ENCODE peak calls at places on chromosomes 12 and 14, in eight cellular contexts. J is tibial nerve, N is astrocyte, T is heart left ventricle, Z is Peyer's patch, Q is GM23338, E is right atrium auricular region, G is GM23248. B is an unnamed sample. For H3K36me3, H3K27me3 and H3K4me1, the result is how much of the 10 kb centered on the place peaks cover.

GRCh38 chr12:131850856-131851559 is 22.8 kb downstream of the MMP17 start:
- DNase-seq in Z (no peak), N (no peak), J (no peak), G (no peak), E (no peak), Q (no peak), T (peak), B (no peak)

GRCh38 chr12:12722351-12723146 is 5.4 kb downstream of the CDKN1B start:
- DNase-seq in E (no peak), J (no peak), T (no peak), Q (no peak), Z (no peak), G (peak), N (peak), B (no peak)

GRCh38 chr12:41108032-41108431 is 80.1 kb upstream of the PDZRN4 start:
- DNase-seq in Z (no peak), E (no peak), T (no peak), Q (no peak), N (no peak), J (peak), G (no peak), B (no peak)

GRCh38 chr12:32499048-32499447 is 99.7 kb downstream of the FGD4 start:
- DNase-seq in T (no peak), J (no peak), G (peak), E (no peak), Q (no peak), N (no peak), Z (no peak), B (no peak)

GRCh38 chr12:52168019-52168717 is 23.6 kb downstream of the KRT80 start:
- DNase-seq in E (no peak), T (peak), Z (no peak), J (no peak), N (no peak), Q (no peak), G (peak), B (no peak)

GRCh38 chr12:52258335-52258901 is 16.0 kb upstream of the KRT86 start:
- DNase-seq in Z (no peak), Q (peak), G (peak), T (no peak), J (no peak), N (no peak), E (no peak), B (peak)

GRCh38 chr14:68386950-68387779 is 405.7 kb downstream of the ZFP36L1 start:
- DNase-seq in G (no peak), T (no peak), N (peak), E (no peak), Z (no peak), J (no peak), Q (no peak), B (no peak)

GRCh38 chr12:116200812-116201211 is 76.7 kb downstream of the MED13L start:
- DNase-seq in Q (no peak), E (no peak), N (peak), Z (no peak), T (no peak), J (no peak), G (peak), B (no peak)

GRCh38 chr12:16563519-16563918 is 42.4 kb downstream of the LMO3 start:
- DNase-seq in T (no peak), N (no peak), G (no peak), E (no peak), Q (no peak), Z (no peak), J (no peak), B (no peak)

GRCh38 chr12:57803317-57803893 is 15.1 kb downstream of the AVIL start:
- DNase-seq in J (no peak), N (no peak), Z (no peak), E (no peak), G (peak), Q (peak), T (no peak), B (peak)

GRCh38 chr12:123393747-123394146 is 9.8 kb downstream of the KMT5A start:
- DNase-seq in E (no peak), N (no peak), Z (no peak), Q (no peak), G (peak), J (no peak), T (no peak), B (no peak)

GRCh38 chr14:35406811-35407630 is 2.5 kb upstream of the NFKBIA start:
- DNase-seq in Z (no peak), E (no peak), G (peak), Q (peak), N (peak), J (peak), T (no peak), B (no peak)

GRCh38 chr14:61147898-61148549 is 133.1 kb downstream of the TMEM30B start:
- DNase-seq in G (no peak), Q (peak), N (peak), E (no peak), T (no peak), Z (no peak), J (peak), B (no peak)

GRCh38 chr14:84074626-84075025 is 1455.3 kb upstream of the FLRT2 start:
- DNase-seq in E (no peak), G (no peak), Q (no peak), N (no peak), J (no peak), T (no peak), Z (no peak), B (no peak)

GRCh38 chr14:91835920-91836843 is 31.2 kb downstream of the TC2N start:
- DNase-seq in N (no peak), Q (peak), Z (peak), T (peak), E (no peak), G (peak), J (no peak), B (peak)

GRCh38 chr12:31321565-31322228 is 4.3 kb downstream of the SINHCAF start:
- DNase-seq in Z (no peak), J (no peak), Q (no peak), G (peak), N (peak), T (no peak), E (no peak), B (no peak)

GRCh38 chr12:19465711-19466110 is 26.4 kb downstream of the AEBP2 start:
- DNase-seq in E (no peak), Q (no peak), T (no peak), G (no peak), J (no peak), N (no peak), Z (no peak), B (no peak)
- H3K36me3 ChIP-seq in E (under half), Q (under half), T (under half), G (under half), J (under half), N (under half), Z (under half), B (under half)

GRCh38 chr12:27148373-27148772 is 66.0 kb upstream of the C12orf71 start:
- DNase-seq in Z (no peak), Q (no peak), E (no peak), J (no peak), N (no peak), T (no peak), G (no peak), B (no peak)
- H3K27me3 ChIP-seq in Z (under half), Q (under half), E (under half), J (under half), N (under half), T (under half), G (under half), B (under half)

GRCh38 chr14:77342726-77343397 is 22.0 kb downstream of the GSTZ1 start:
- DNase-seq in N (peak), G (no peak), J (no peak), Z (no peak), Q (no peak), E (no peak), T (no peak), B (no peak)
- H3K4me1 ChIP-seq in N (under half), G (under half), J (under half), Z (under half), Q (under half), E (under half), T (under half), B (under half)

GRCh38 chr14:100106661-100107112 is 41.5 kb downstream of the EVL start:
- DNase-seq in T (no peak), Q (no peak), Z (no peak), N (no peak), G (no peak), E (peak), J (no peak), B (no peak)

GRCh38 chr14:100107236-100107635 is 42.0 kb downstream of the EVL start:
- DNase-seq in N (no peak), E (no peak), Z (no peak), T (no peak), G (peak), Q (no peak), J (no peak), B (peak)

GRCh38 chr14:100109594-100109955 is 44.4 kb downstream of the EVL start:
- DNase-seq in G (no peak), E (no peak), T (no peak), J (no peak), Z (no peak), Q (no peak), N (no peak), B (no peak)

GRCh38 chr14:100108840-100109593 is 43.8 kb downstream of the EVL start:
- DNase-seq in T (no peak), E (no peak), G (peak), J (no peak), Q (no peak), Z (no peak), N (peak), B (no peak)

DNA sequence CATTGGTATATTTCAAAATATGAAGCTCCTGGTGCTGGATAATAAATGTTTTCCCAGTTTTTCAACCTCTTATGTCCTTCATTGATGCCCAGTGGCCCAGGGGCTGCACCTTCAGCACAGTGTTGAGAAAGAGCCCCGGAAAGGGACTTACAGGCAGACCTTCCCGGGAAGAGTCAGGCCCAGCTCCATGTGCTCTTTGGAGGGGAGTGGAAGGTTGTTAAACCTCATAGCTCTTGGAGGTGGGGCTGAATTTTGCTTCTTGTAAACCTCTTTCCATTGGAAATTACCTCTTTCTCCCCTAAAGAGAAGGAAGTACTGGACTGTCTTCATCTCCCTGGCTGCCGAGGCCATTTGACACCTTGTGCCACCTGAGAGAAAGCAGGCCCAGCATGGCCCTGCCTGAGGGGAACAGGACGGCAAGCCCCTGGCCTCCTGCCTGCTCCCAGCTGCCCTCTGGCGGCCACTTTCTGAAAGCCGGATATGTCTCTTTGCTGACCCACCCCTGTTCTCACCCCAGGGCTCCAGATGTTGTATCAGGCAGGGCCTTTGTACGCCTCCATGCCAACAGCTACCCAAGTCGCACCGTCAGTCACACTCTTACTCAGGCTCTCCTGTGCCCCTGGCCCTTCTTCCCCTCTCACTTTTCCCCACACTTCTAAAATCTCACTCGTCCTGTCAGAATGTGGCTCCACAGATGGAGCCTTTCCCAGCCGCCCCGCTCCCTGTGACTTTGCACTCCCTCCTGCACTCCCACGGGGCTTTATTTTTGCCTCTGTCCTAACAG is 43.0 kb downstream of the EVL start:
- DNase-seq in Q (peak), G (peak), N (peak), Z (peak), T (peak), E (peak), J (peak), B (peak)
- H3K36me3 ChIP-seq in Q (under half), G (under half), N (under half), Z (under half), T (under half), E (under half), J (under half), B (under half)

GRCh38 chr14:104470588-104470987 is 109.0 kb upstream of the C14orf180 start:
- DNase-seq in J (no peak), G (no peak), Q (no peak), N (no peak), E (no peak), T (no peak), Z (no peak), B (no peak)
- H3K27me3 ChIP-seq in J (under half), G (under half), Q (under half), N (under half), E (under half), T (under half), Z (under half), B (under half)

DNA sequence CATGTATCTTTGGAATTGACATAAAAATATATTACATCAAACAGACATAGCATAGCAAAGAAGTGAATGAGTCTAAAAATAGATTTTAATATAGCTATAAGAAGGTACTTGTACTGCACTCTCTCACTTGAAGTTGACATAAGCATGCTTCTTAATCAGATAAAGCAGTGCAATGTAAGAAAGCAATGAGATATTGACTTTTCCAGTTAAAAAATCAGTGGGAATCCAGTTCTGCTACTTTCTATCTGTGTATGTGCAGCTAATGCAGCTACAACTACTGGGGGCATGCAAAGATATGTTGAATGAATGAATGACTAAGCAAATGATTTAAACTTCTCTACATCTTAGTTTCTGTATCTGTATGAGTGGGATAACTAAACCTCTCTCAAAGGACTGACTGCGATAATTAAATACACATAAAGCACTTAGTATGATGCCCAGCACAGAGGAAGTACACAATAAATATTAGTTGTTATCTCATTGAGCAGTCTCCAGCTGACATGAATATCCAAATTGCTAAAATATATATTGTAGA is 10.3 kb downstream of the WASHC3 start:
- DNase-seq in N (no peak), J (no peak), E (no peak), G (no peak), Z (no peak), T (no peak), Q (no peak), B (no peak)
- H3K4me1 ChIP-seq in N (under half), J (under half), E (under half), G (under half), Z (under half), T (under half), Q (under half), B (under half)

GRCh38 chr14:104756477-104757237 is 3.7 kb downstream of the SIVA1 start:
- DNase-seq in Q (no peak), N (no peak), E (no peak), J (no peak), Z (peak), T (no peak), G (no peak), B (no peak)
- H3K36me3 ChIP-seq in Q (under half), N (under half), E (under half), J (under half), Z (under half), T (half or more), G (under half), B (under half)

GRCh38 chr12:49341777-49342065 is 4.7 kb upstream of the C1QL4 start:
- DNase-seq in J (no peak), Z (no peak), G (no peak), E (no peak), T (no peak), Q (no peak), N (no peak), B (peak)

GRCh38 chr12:49340971-49341776 is 4.2 kb upstream of the C1QL4 start:
- DNase-seq in N (no peak), J (no peak), G (no peak), T (no peak), Q (peak), Z (no peak), E (no peak), B (peak)

GRCh38 chr12:49342914-49343731 is 3.6 kb upstream of the DNAJC22 start:
- DNase-seq in G (peak), Q (peak), Z (no peak), N (no peak), J (no peak), E (no peak), T (no peak), B (peak)

GRCh38 chr12:49340095-49340870 is 3.3 kb upstream of the C1QL4 start:
- DNase-seq in N (no peak), Q (no peak), T (no peak), Z (no peak), E (no peak), J (no peak), G (no peak), B (peak)

DNA sequence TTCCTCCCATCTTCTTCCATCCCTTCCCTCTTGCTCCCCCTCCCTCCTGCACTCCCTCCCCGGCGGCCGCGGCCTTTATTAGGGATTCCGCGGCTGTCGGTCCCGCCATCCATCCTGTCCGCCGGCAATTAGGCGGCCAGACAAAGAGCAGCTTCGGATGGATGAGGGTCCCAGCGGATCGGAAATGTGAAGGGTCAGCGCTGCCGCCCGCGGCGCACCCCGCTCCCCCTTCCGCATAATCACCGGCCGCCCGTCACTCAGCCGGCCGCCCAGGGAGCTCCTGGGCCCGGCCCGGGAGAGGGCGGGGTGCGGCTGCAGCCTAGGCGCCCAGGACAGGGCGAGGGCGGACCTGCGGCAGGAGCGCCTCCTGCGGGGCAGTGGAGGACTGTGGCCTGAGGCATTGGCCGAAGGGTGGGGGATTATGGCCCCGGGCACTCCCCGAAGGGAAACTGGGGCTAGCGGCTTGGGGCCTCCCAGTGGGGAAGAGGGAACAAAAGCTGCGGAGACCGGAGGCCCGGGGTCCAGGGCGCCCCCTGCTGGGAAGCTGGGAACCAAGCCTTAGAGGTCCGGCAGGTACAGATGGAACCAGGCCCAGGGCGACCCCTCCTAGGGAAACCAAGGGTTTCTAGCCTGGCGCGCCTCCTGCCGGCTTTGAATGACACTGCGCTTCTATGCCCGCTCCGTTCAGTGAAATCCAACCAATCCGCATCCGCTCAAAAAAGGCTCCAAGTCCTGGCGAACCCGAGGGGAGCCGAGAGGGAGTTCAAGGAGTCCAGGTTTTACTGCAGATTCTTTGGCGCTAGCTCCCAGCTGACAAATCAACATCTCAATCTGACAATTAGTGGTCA is 4.4 kb upstream of the DNAJC22 start:
- DNase-seq in Q (peak), Z (peak), N (peak), E (no peak), T (peak), G (peak), J (peak), B (peak)
- H3K27me3 ChIP-seq in Q (half or more), Z (under half), N (half or more), E (under half), T (under half), G (half or more), J (under half), B (half or more)